ENCODE peak calls at places on chromosome 7, in nine cellular contexts. C is heart right ventricle, Q is mammary epithelial cell, V is OCI-LY7, Y is cardiac muscle cell, X is transverse colon, H is testis, W is stomach, O is small intestine. G is an unnamed sample.

GRCh38 chr7:90595801-90596683 is at the start of gene CDK14:
- DNase-seq in C (peak; percentile 85), W (peak; percentile 85), Q (peak; percentile 59), X (peak; percentile 81), V (peak; percentile 61), H (peak; percentile 83), O (peak; percentile 71), Y (peak; percentile 82), G (peak; percentile 77)

GRCh38 chr7:45524373-45524913 is 49.7 kb upstream of the ADCY1 start:
- DNase-seq in V (no peak), O (no peak), H (no peak), Y (no peak), Q (no peak), C (no peak), W (no peak), X (no peak), G (no peak)

GRCh38 chr7:22192778-22193177 is 164.2 kb downstream of the RAPGEF5 start:
- DNase-seq in X (no peak), W (no peak), V (no peak), H (no peak), O (no peak), Q (no peak), C (no peak), Y (no peak), G (no peak)

GRCh38 chr7:84412161-84412969 is 217.8 kb upstream of the SEMA3A start:
- DNase-seq in H (no peak), X (no peak), Q (peak; percentile 88), O (no peak), Y (peak; percentile 90), C (no peak), W (no peak), V (no peak), G (no peak)

GRCh38 chr7:738723-739454 is 11.8 kb upstream of the PRKAR1B start:
- DNase-seq in Q (no peak), O (no peak), V (no peak), W (no peak), C (peak; percentile 50), Y (no peak), X (no peak), H (no peak), G (no peak)

GRCh38 chr7:1201916-1202315 is 30.8 kb upstream of the UNCX start:
- DNase-seq in X (no peak), O (no peak), Y (no peak), H (no peak), W (no peak), Q (no peak), C (no peak), V (no peak), G (no peak)

GRCh38 chr7:150432915-150433892 is 17.2 kb upstream of the GIMAP8 start:
- DNase-seq in X (peak; percentile 25), Y (no peak), H (no peak), Q (no peak), W (no peak), V (no peak), O (no peak), C (no peak), G (peak; percentile 57)

GRCh38 chr7:148702876-148703670 is 4.4 kb downstream of the CUL1 start:
- DNase-seq in Q (no peak), W (no peak), H (no peak), X (no peak), C (no peak), Y (peak; percentile 21), V (no peak), O (no peak), G (no peak)

GRCh38 chr7:50387351-50387750 is 62.8 kb downstream of the FIGNL1 start:
- DNase-seq in X (no peak), Q (no peak), V (no peak), H (no peak), C (no peak), W (no peak), O (no peak), Y (no peak), G (no peak)

GRCh38 chr7:50393076-50393475 is 57.1 kb downstream of the FIGNL1 start:
- DNase-seq in W (no peak), C (no peak), Q (no peak), V (no peak), X (no peak), Y (no peak), H (no peak), O (no peak), G (no peak)

GRCh38 chr7:50393547-50394252 is 56.5 kb downstream of the FIGNL1 start:
- DNase-seq in X (peak; percentile 44), W (no peak), O (no peak), Y (no peak), Q (no peak), H (no peak), V (no peak), C (no peak), G (no peak)

GRCh38 chr7:50391386-50391785 is 58.8 kb downstream of the FIGNL1 start:
- DNase-seq in C (no peak), V (no peak), H (no peak), O (no peak), Q (no peak), X (no peak), Y (no peak), W (no peak), G (no peak)

DNA sequence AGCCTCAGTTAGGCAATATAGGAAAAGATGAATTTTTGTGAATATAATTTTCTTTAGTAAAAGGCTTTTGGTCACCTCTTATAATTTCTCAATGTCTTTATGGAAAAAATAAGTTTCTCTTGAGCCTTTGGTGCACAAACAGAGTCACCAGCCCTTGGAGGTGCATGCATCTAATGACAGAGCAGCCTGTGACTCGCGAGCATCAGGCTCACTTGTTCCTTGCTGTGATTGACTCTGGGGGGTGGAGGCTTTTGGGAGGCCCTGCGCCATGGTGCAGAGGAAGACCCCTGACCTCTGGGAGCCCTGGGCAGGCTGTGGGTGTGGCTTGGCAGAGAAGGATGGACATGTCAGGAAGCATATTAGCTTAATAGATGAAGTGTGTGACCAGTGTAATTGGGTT is 60.2 kb downstream of the FIGNL1 start:
- DNase-seq in O (no peak), V (no peak), H (no peak), C (no peak), Y (no peak), Q (no peak), X (no peak), W (no peak), G (no peak)
- H3K36me3 ChIP-seq in O (no peaks in the 10 kb centered on the region), V (peaks cover 98% of the 10 kb centered on the region), H (no peaks in the 10 kb centered on the region), C (no peaks in the 10 kb centered on the region), Y (no peaks in the 10 kb centered on the region), Q (no peaks in the 10 kb centered on the region), X (no peaks in the 10 kb centered on the region), W (no peaks in the 10 kb centered on the region), G (no peaks in the 10 kb centered on the region)

DNA sequence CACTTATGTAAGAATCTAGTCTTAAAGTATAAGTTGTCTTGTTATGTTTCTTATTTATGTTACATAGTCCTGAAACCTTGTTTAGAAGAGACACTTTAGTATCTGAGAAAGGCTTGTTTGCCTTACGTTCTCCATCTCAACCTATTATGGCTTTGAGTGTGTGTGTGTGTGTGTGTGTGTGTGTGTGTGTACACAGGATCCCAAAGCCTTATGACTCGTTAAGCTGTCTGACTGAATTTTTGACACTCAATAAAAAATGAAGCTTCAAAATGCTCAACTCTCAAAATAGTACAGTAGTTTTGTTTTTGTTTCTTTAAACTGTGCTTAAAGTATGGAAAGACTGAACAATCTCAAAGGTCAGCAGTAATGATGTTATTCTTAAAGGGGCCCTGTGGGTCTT is 18.0 kb downstream of the CALU start:
- DNase-seq in O (no peak), Q (no peak), W (no peak), C (no peak), V (no peak), Y (no peak), X (no peak), H (no peak), G (no peak)
- H3K36me3 ChIP-seq in O (peaks cover 10% of the 10 kb centered on the region), Q (peaks cover 56% of the 10 kb centered on the region), W (peaks cover 76% of the 10 kb centered on the region), C (peaks cover 72% of the 10 kb centered on the region), V (peaks cover 97% of the 10 kb centered on the region), Y (peaks cover 59% of the 10 kb centered on the region), X (peaks cover 24% of the 10 kb centered on the region), H (no peaks in the 10 kb centered on the region), G (peaks cover 71% of the 10 kb centered on the region)

DNA sequence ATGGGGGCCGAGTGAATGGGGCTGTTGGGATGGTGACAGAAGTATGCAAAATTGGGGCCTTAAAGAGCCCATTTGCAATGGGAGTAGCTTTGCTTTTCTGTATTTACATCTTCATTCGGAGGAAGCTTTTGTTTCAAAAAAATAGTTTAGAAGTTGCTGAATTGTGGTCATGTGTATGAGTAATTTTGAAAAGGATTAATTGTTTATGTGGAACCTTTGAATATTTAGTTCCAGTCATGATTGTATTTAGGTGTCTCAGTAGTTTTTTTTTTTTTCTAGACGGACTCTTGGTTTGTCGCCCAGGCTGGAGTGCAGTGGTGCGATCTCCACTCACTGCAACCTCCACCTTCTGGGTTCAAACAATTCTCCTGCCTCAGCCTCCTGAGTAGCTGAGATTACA is 37.2 kb downstream of the RBM33 start:
- DNase-seq in V (no peak), C (no peak), X (no peak), Q (no peak), O (no peak), H (no peak), W (no peak), Y (no peak), G (no peak)
- H3K36me3 ChIP-seq in V (peaks cover 95% of the 10 kb centered on the region), C (peaks cover 51% of the 10 kb centered on the region), X (peaks cover 11% of the 10 kb centered on the region), Q (no peaks in the 10 kb centered on the region), O (no peaks in the 10 kb centered on the region), H (no peaks in the 10 kb centered on the region), W (peaks cover 62% of the 10 kb centered on the region), Y (no peaks in the 10 kb centered on the region), G (peaks cover 32% of the 10 kb centered on the region)

GRCh38 chr7:129657363-129657762 is 45.8 kb downstream of the NRF1 start:
- DNase-seq in V (no peak), C (no peak), O (no peak), H (no peak), W (no peak), Q (peak; percentile 90), X (no peak), Y (no peak), G (no peak)

GRCh38 chr7:129667116-129667515 is 55.6 kb downstream of the NRF1 start:
- DNase-seq in C (no peak), W (no peak), H (no peak), Q (no peak), X (no peak), Y (no peak), O (no peak), V (no peak), G (no peak)

GRCh38 chr7:129664029-129665012 is 52.8 kb downstream of the NRF1 start:
- DNase-seq in W (no peak), X (no peak), O (peak; percentile 32), Y (peak; percentile 83), Q (peak; percentile 48), H (no peak), C (no peak), V (peak; percentile 42), G (no peak)

GRCh38 chr7:129665013-129665401 is 53.5 kb downstream of the NRF1 start:
- DNase-seq in C (no peak), H (no peak), Y (peak; percentile 96), Q (peak; percentile 92), X (no peak), W (no peak), O (no peak), V (no peak), G (no peak)

DNA sequence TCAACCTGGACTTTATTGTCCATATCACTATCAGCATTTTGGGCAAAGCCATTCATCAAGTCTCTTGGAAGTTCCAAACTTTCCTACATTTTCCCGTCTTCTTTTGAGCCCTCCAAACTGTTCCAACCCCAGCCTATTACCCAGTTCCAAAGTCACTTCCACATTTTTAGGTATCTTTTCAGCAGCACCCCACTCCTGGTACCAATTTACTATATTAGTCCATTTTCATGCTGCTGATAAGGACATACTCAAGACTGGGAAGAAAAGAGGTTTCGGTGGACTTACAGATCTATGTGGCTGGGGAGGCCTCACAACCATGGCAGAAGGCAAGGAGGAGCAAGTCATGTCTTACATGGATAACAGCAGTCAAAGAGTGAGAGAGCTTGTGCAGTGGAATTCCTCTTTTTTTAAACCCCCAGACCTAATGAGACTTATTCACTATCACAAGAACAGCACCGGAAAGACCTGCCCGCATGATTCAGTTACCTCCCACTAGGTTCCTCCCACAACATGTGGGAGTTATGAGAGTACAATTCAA is 50.2 kb downstream of the NRF1 start:
- DNase-seq in C (no peak), X (no peak), Q (no peak), O (no peak), H (no peak), W (no peak), Y (no peak), V (no peak), G (no peak)
- H3K36me3 ChIP-seq in C (peaks cover 51% of the 10 kb centered on the region), X (peaks cover 44% of the 10 kb centered on the region), Q (peaks cover 7% of the 10 kb centered on the region), O (peaks cover 6% of the 10 kb centered on the region), H (no peaks in the 10 kb centered on the region), W (peaks cover 58% of the 10 kb centered on the region), Y (peaks cover 4% of the 10 kb centered on the region), V (peaks cover 86% of the 10 kb centered on the region), G (peaks cover 32% of the 10 kb centered on the region)